ENCODE peak calls at places on chromosomes 7 and 10, in eight cellular contexts. One of them, this sample, is unnamed.

GRCh38 chr10:11713186-11713743 is 28.9 kb upstream of the ECHDC3 start:
- DNase-seq in right cardiac atrium: peak; percentile 62
- DNase-seq in caudate nucleus: no peak
- DNase-seq in MV-4-11: peak; percentile 74
- DNase-seq in tibial artery: no peak
- DNase-seq in T-helper 2 cell: no peak
- DNase-seq in Right ventricle myocardium inferior: no peak
- DNase-seq in GM12865: peak; percentile 28
- DNase-seq in this sample: peak; percentile 67

GRCh38 chr10:96511044-96511945 is 2.4 kb downstream of the TLL2 start:
- DNase-seq in Right ventricle myocardium inferior: no peak
- DNase-seq in T-helper 2 cell: no peak
- DNase-seq in caudate nucleus: no peak
- DNase-seq in GM12865: peak; percentile 57
- DNase-seq in MV-4-11: no peak
- DNase-seq in right cardiac atrium: no peak
- DNase-seq in tibial artery: no peak
- DNase-seq in this sample: no peak

GRCh38 chr7:83599131-83599530 is 49.8 kb downstream of the SEMA3E start:
- DNase-seq in Right ventricle myocardium inferior: no peak
- DNase-seq in caudate nucleus: no peak
- DNase-seq in MV-4-11: no peak
- DNase-seq in GM12865: no peak
- DNase-seq in right cardiac atrium: no peak
- DNase-seq in tibial artery: no peak
- DNase-seq in T-helper 2 cell: no peak
- DNase-seq in this sample: no peak

GRCh38 chr7:133683182-133683454 is 430.2 kb downstream of the EXOC4 start:
- DNase-seq in Right ventricle myocardium inferior: no peak
- DNase-seq in tibial artery: no peak
- DNase-seq in caudate nucleus: no peak
- DNase-seq in right cardiac atrium: no peak
- DNase-seq in T-helper 2 cell: no peak
- DNase-seq in MV-4-11: no peak
- DNase-seq in GM12865: no peak
- DNase-seq in this sample: no peak

GRCh38 chr7:66626236-66626957 is 2.3 kb upstream of the KCTD7 start:
- DNase-seq in right cardiac atrium: no peak
- DNase-seq in Right ventricle myocardium inferior: no peak
- DNase-seq in caudate nucleus: no peak
- DNase-seq in MV-4-11: no peak
- DNase-seq in tibial artery: no peak
- DNase-seq in T-helper 2 cell: no peak
- DNase-seq in GM12865: no peak
- DNase-seq in this sample: no peak

GRCh38 chr10:88582806-88583583 is at the start of gene RNLS:
- DNase-seq in MV-4-11: peak; percentile 57
- DNase-seq in right cardiac atrium: peak; percentile 90
- DNase-seq in T-helper 2 cell: peak; percentile 25
- DNase-seq in tibial artery: peak; percentile 53
- DNase-seq in caudate nucleus: peak; percentile 45
- DNase-seq in GM12865: peak; percentile 87
- DNase-seq in Right ventricle myocardium inferior: peak; percentile 91
- DNase-seq in this sample: peak; percentile 81

GRCh38 chr10:24993237-24993958 is 22.6 kb downstream of the ENKUR start:
- DNase-seq in MV-4-11: no peak
- DNase-seq in right cardiac atrium: no peak
- DNase-seq in T-helper 2 cell: no peak
- DNase-seq in GM12865: no peak
- DNase-seq in tibial artery: no peak
- DNase-seq in caudate nucleus: no peak
- DNase-seq in Right ventricle myocardium inferior: no peak
- DNase-seq in this sample: no peak

GRCh38 chr10:102714621-102715455 is at the start of gene SFXN2:
- DNase-seq in caudate nucleus: no peak
- DNase-seq in MV-4-11: peak; percentile 10
- DNase-seq in GM12865: peak; percentile 70
- DNase-seq in Right ventricle myocardium inferior: no peak
- DNase-seq in tibial artery: peak; percentile 41
- DNase-seq in right cardiac atrium: no peak
- DNase-seq in T-helper 2 cell: peak; percentile 16
- DNase-seq in this sample: no peak

GRCh38 chr10:34861293-34862004 is 46.4 kb upstream of the PARD3 start:
- DNase-seq in tibial artery: peak; percentile 40
- DNase-seq in T-helper 2 cell: no peak
- DNase-seq in MV-4-11: no peak
- DNase-seq in right cardiac atrium: peak; percentile 81
- DNase-seq in caudate nucleus: no peak
- DNase-seq in Right ventricle myocardium inferior: no peak
- DNase-seq in GM12865: no peak
- DNase-seq in this sample: peak; percentile 56

GRCh38 chr7:116873619-116874018 is 11.2 kb downstream of the CAPZA2 start:
- DNase-seq in MV-4-11: no peak
- DNase-seq in tibial artery: no peak
- DNase-seq in right cardiac atrium: no peak
- DNase-seq in GM12865: no peak
- DNase-seq in Right ventricle myocardium inferior: no peak
- DNase-seq in T-helper 2 cell: no peak
- DNase-seq in caudate nucleus: no peak
- DNase-seq in this sample: no peak

GRCh38 chr10:124296121-124296812 is 122.5 kb downstream of the OAT start:
- DNase-seq in GM12865: peak; percentile 13
- DNase-seq in MV-4-11: no peak
- DNase-seq in tibial artery: no peak
- DNase-seq in right cardiac atrium: no peak
- DNase-seq in T-helper 2 cell: no peak
- DNase-seq in Right ventricle myocardium inferior: no peak
- DNase-seq in caudate nucleus: no peak
- DNase-seq in this sample: no peak

GRCh38 chr10:37379991-37380390 is 254.6 kb downstream of the ANKRD30A start:
- DNase-seq in Right ventricle myocardium inferior: no peak
- DNase-seq in caudate nucleus: no peak
- DNase-seq in GM12865: no peak
- DNase-seq in tibial artery: no peak
- DNase-seq in T-helper 2 cell: no peak
- DNase-seq in right cardiac atrium: no peak
- DNase-seq in MV-4-11: no peak
- DNase-seq in this sample: no peak

GRCh38 chr10:1214882-1215540 is 158.8 kb downstream of the WDR37 start:
- DNase-seq in T-helper 2 cell: no peak
- DNase-seq in GM12865: no peak
- DNase-seq in tibial artery: no peak
- DNase-seq in Right ventricle myocardium inferior: no peak
- DNase-seq in caudate nucleus: no peak
- DNase-seq in right cardiac atrium: no peak
- DNase-seq in MV-4-11: no peak
- DNase-seq in this sample: no peak

GRCh38 chr7:114889646-114890285 is 32.1 kb upstream of the MDFIC start:
- DNase-seq in MV-4-11: peak; percentile 87
- DNase-seq in T-helper 2 cell: no peak
- DNase-seq in caudate nucleus: no peak
- DNase-seq in GM12865: peak; percentile 13
- DNase-seq in Right ventricle myocardium inferior: no peak
- DNase-seq in right cardiac atrium: no peak
- DNase-seq in tibial artery: no peak
- DNase-seq in this sample: no peak

GRCh38 chr10:130109796-130110235 is 814 bp downstream of the C10orf143 start:
- DNase-seq in right cardiac atrium: peak; percentile 74
- DNase-seq in tibial artery: peak; percentile 76
- DNase-seq in caudate nucleus: no peak
- DNase-seq in T-helper 2 cell: peak; percentile 19
- DNase-seq in MV-4-11: peak; percentile 77
- DNase-seq in GM12865: peak; percentile 87
- DNase-seq in Right ventricle myocardium inferior: no peak
- DNase-seq in this sample: peak; percentile 70

This sample was measured in ovary.